ENCODE peak calls at places on chromosomes 2 and 18, in seven cellular contexts. K is kidney glomerular epithelial cell; G is NCI-H1694; S is stimulated activated CD4-positive, alpha-beta T cell treated with anti-CD3 and anti-CD28 coated beads, Interleukin-12 subunit alpha, Interleukin-12 subunit beta, amount 100 ng/mL, for 24 hours; H is kidney; R is CD4-positive, alpha-beta T cell; A is right lobe of liver. V is an unnamed sample.

GRCh38 chr18:10736984-10737383 is 211.2 kb downstream of the NAPG start:
- DNase-seq in R (no peak), H (no peak), G (no peak), K (no peak), S (no peak), A (no peak), V (peak)

GRCh38 chr2:105796131-105796638 is 51.5 kb downstream of the NCK2 start:
- DNase-seq in G (no peak), K (no peak), R (no peak), S (no peak), H (no peak), A (no peak), V (no peak)

GRCh38 chr18:40583671-40584070 is 1371.4 kb upstream of the PIK3C3 start:
- DNase-seq in G (no peak), H (peak), K (no peak), R (no peak), S (no peak), A (peak), V (no peak)

GRCh38 chr18:77334876-77335275 is 85.2 kb downstream of the GALR1 start:
- DNase-seq in R (no peak), A (peak), H (no peak), G (no peak), S (no peak), K (no peak), V (no peak)

GRCh38 chr2:25938345-25938744 is 44.0 kb downstream of the KIF3C start:
- DNase-seq in K (no peak), R (no peak), G (no peak), A (no peak), H (peak), S (no peak), V (no peak)

GRCh38 chr18:63817441-63818051 is 42.3 kb downstream of the SERPINB7 start:
- DNase-seq in S (no peak), G (no peak), H (no peak), A (no peak), R (no peak), K (no peak), V (no peak)

GRCh38 chr2:11698009-11698922 is 28.3 kb upstream of the NTSR2 start:
- DNase-seq in H (peak), S (no peak), G (peak), A (no peak), K (no peak), R (no peak), V (peak)

GRCh38 chr18:8871484-8871883 is 166.1 kb downstream of the MTCL1 start:
- DNase-seq in A (no peak), G (peak), R (no peak), K (no peak), H (no peak), S (no peak), V (no peak)

GRCh38 chr2:106020821-106021316 is 173.2 kb downstream of the UXS1 start:
- DNase-seq in S (no peak), R (no peak), G (peak), H (peak), K (no peak), A (no peak), V (peak)

GRCh38 chr2:55051026-55051866 is 995 bp upstream of the RTN4 start:
- DNase-seq in H (no peak), R (no peak), G (no peak), A (no peak), K (peak), S (peak), V (peak)

GRCh38 chr2:163733301-163733938 is 2.4 kb downstream of the FIGN start:
- DNase-seq in S (no peak), H (no peak), K (peak), A (no peak), R (no peak), G (peak), V (no peak)

GRCh38 chr2:186862869-186863709 is 14.1 kb upstream of the ZSWIM2 start:
- DNase-seq in A (no peak), S (no peak), R (no peak), H (no peak), G (peak), K (peak), V (peak)